ENCODE peak calls at places on chromosomes 12 and 14, in six cellular contexts. One of them, this sample, is unnamed.
A peak's percentile ranks its signal among the peaks of the same experiment; 100 is the strongest.

GRCh38 chr12:44852483-44852882 is 23.6 kb downstream of the NELL2 start:
- DNase-seq in cardiac fibroblast: no peak
- DNase-seq in PC-9: no peak
- DNase-seq in uterus: no peak
- DNase-seq in mammary epithelial cell: no peak
- DNase-seq in vagina: no peak
- DNase-seq in this sample: no peak

GRCh38 chr12:47141459-47141858 is 61.7 kb upstream of the AMIGO2 start:
- DNase-seq in cardiac fibroblast: no peak
- DNase-seq in PC-9: no peak
- DNase-seq in uterus: no peak
- DNase-seq in mammary epithelial cell: peak; percentile 51
- DNase-seq in vagina: no peak
- DNase-seq in this sample: no peak

GRCh38 chr14:94478420-94478819 is 2.4 kb upstream of the SERPINA9 start:
- DNase-seq in cardiac fibroblast: no peak
- DNase-seq in PC-9: no peak
- DNase-seq in uterus: no peak
- DNase-seq in mammary epithelial cell: no peak
- DNase-seq in vagina: no peak
- DNase-seq in this sample: no peak

GRCh38 chr12:130127527-130127908 is 34.7 kb upstream of the FZD10 start:
- DNase-seq in cardiac fibroblast: no peak
- DNase-seq in PC-9: no peak
- DNase-seq in uterus: peak; percentile 57
- DNase-seq in mammary epithelial cell: no peak
- DNase-seq in vagina: no peak
- DNase-seq in this sample: no peak

GRCh38 chr12:116276433-116277216 is 868 bp downstream of the MED13L start:
- DNase-seq in cardiac fibroblast: peak; percentile 66
- DNase-seq in PC-9: peak; percentile 58
- DNase-seq in uterus: peak; percentile 73
- DNase-seq in mammary epithelial cell: peak; percentile 69
- DNase-seq in vagina: no peak
- DNase-seq in this sample: no peak

GRCh38 chr14:37658174-37658573 is 62.7 kb downstream of the TTC6 start:
- DNase-seq in cardiac fibroblast: no peak
- DNase-seq in PC-9: no peak
- DNase-seq in uterus: no peak
- DNase-seq in mammary epithelial cell: no peak
- DNase-seq in vagina: no peak
- DNase-seq in this sample: no peak

GRCh38 chr14:34804933-34805332 is 70.2 kb downstream of the BAZ1A start:
- DNase-seq in cardiac fibroblast: no peak
- DNase-seq in PC-9: no peak
- DNase-seq in uterus: no peak
- DNase-seq in mammary epithelial cell: no peak
- DNase-seq in vagina: no peak
- DNase-seq in this sample: no peak

GRCh38 chr12:18864900-18865561 is 127.1 kb downstream of the CAPZA3 start:
- DNase-seq in cardiac fibroblast: peak; percentile 60
- DNase-seq in PC-9: peak; percentile 12
- DNase-seq in uterus: no peak
- DNase-seq in mammary epithelial cell: peak; percentile 82
- DNase-seq in vagina: no peak
- DNase-seq in this sample: no peak

GRCh38 chr12:2581293-2582045 is 213.3 kb upstream of the FKBP4 start:
- DNase-seq in cardiac fibroblast: no peak
- DNase-seq in PC-9: no peak
- DNase-seq in uterus: no peak
- DNase-seq in mammary epithelial cell: no peak
- DNase-seq in vagina: no peak
- DNase-seq in this sample: no peak

GRCh38 chr12:78236264-78236663 is 405.6 kb downstream of the NAV3 start:
- DNase-seq in cardiac fibroblast: peak; percentile 10
- DNase-seq in PC-9: no peak
- DNase-seq in uterus: no peak
- DNase-seq in mammary epithelial cell: no peak
- DNase-seq in vagina: no peak
- DNase-seq in this sample: no peak

GRCh38 chr12:133156125-133156690 is 25.1 kb upstream of the ZNF268 start:
- DNase-seq in cardiac fibroblast: peak; percentile 4
- DNase-seq in PC-9: no peak
- DNase-seq in uterus: no peak
- DNase-seq in mammary epithelial cell: no peak
- DNase-seq in vagina: no peak
- DNase-seq in this sample: no peak

GRCh38 chr12:78062781-78063180 is 232.1 kb downstream of the NAV3 start:
- DNase-seq in cardiac fibroblast: peak; percentile 87
- DNase-seq in PC-9: peak; percentile 14
- DNase-seq in uterus: peak; percentile 28
- DNase-seq in mammary epithelial cell: peak; percentile 56
- DNase-seq in vagina: no peak
- DNase-seq in this sample: peak; percentile 34

GRCh38 chr12:6372403-6373003 is 2.9 kb downstream of the SCNN1A start:
- DNase-seq in cardiac fibroblast: peak; percentile 82
- DNase-seq in PC-9: peak; percentile 92
- DNase-seq in uterus: no peak
- DNase-seq in mammary epithelial cell: peak; percentile 92
- DNase-seq in vagina: no peak
- DNase-seq in this sample: no peak

GRCh38 chr12:98745578-98746391 is 100.7 kb downstream of the APAF1 start:
- DNase-seq in cardiac fibroblast: peak; percentile 9
- DNase-seq in PC-9: no peak
- DNase-seq in uterus: peak; percentile 18
- DNase-seq in mammary epithelial cell: no peak
- DNase-seq in vagina: no peak
- DNase-seq in this sample: no peak

GRCh38 chr12:109927622-109928021 is 27.5 kb downstream of the TCHP start:
- DNase-seq in cardiac fibroblast: peak; percentile 70
- DNase-seq in PC-9: peak; percentile 25
- DNase-seq in uterus: no peak
- DNase-seq in mammary epithelial cell: no peak
- DNase-seq in vagina: no peak
- DNase-seq in this sample: no peak
- TF ChIP-seq CTCF in cardiac fibroblast: peak; percentile 89
- TF ChIP-seq CTCF in PC-9: peak; percentile 75
- TF ChIP-seq CTCF in uterus: peak; percentile 21
- TF ChIP-seq CTCF in mammary epithelial cell: peak; percentile 84
- TF ChIP-seq CTCF in vagina: no peak
- TF ChIP-seq CTCF in this sample: peak; percentile 74

GRCh38 chr12:22624573-22624907 is 431 bp upstream of the ETNK1 start:
- DNase-seq in cardiac fibroblast: no peak
- DNase-seq in PC-9: no peak
- DNase-seq in uterus: no peak
- DNase-seq in mammary epithelial cell: no peak
- DNase-seq in vagina: no peak
- DNase-seq in this sample: no peak
- H3K4me3 ChIP-seq in cardiac fibroblast: peak overlapping the region; percentile 99
- H3K4me3 ChIP-seq in PC-9: peak overlapping the region; percentile 98
- H3K4me3 ChIP-seq in uterus: peak overlapping the region; percentile 94
- H3K4me3 ChIP-seq in mammary epithelial cell: peak overlapping the region; percentile 30
- H3K4me3 ChIP-seq in vagina: peak overlapping the region; percentile 78
- H3K4me3 ChIP-seq in this sample: peak overlapping the region; percentile 99

GRCh38 chr12:109811624-109811995 is 21.6 kb downstream of the TRPV4 start:
- DNase-seq in cardiac fibroblast: no peak
- DNase-seq in PC-9: no peak
- DNase-seq in uterus: no peak
- DNase-seq in mammary epithelial cell: no peak
- DNase-seq in vagina: no peak
- DNase-seq in this sample: no peak
- TF ChIP-seq CTCF in cardiac fibroblast: peak; percentile 12
- TF ChIP-seq CTCF in PC-9: peak; percentile 29
- TF ChIP-seq CTCF in uterus: no peak
- TF ChIP-seq CTCF in mammary epithelial cell: peak; percentile 15
- TF ChIP-seq CTCF in vagina: no peak
- TF ChIP-seq CTCF in this sample: no peak

GRCh38 chr14:55274760-55275159 is 3.5 kb downstream of the FBXO34 start:
- DNase-seq in cardiac fibroblast: peak; percentile 57
- DNase-seq in PC-9: no peak
- DNase-seq in uterus: no peak
- DNase-seq in mammary epithelial cell: peak; percentile 9
- DNase-seq in vagina: no peak
- DNase-seq in this sample: no peak

GRCh38 chr14:55272922-55273321 is 1.7 kb downstream of the FBXO34 start:
- DNase-seq in cardiac fibroblast: no peak
- DNase-seq in PC-9: no peak
- DNase-seq in uterus: no peak
- DNase-seq in mammary epithelial cell: no peak
- DNase-seq in vagina: no peak
- DNase-seq in this sample: no peak

GRCh38 chr14:55272415-55272786 is 1.2 kb downstream of the FBXO34 start:
- DNase-seq in cardiac fibroblast: no peak
- DNase-seq in PC-9: no peak
- DNase-seq in uterus: no peak
- DNase-seq in mammary epithelial cell: no peak
- DNase-seq in vagina: no peak
- DNase-seq in this sample: no peak

GRCh38 chr14:55271572-55272414 is 572 bp downstream of the FBXO34 start:
- DNase-seq in cardiac fibroblast: peak; percentile 83
- DNase-seq in PC-9: peak; percentile 50
- DNase-seq in uterus: peak; percentile 64
- DNase-seq in mammary epithelial cell: peak; percentile 73
- DNase-seq in vagina: no peak
- DNase-seq in this sample: peak; percentile 41

GRCh38 chr14:55274144-55274543 is 2.9 kb downstream of the FBXO34 start:
- DNase-seq in cardiac fibroblast: no peak
- DNase-seq in PC-9: no peak
- DNase-seq in uterus: no peak
- DNase-seq in mammary epithelial cell: no peak
- DNase-seq in vagina: no peak
- DNase-seq in this sample: no peak
- H3K4me3 ChIP-seq in cardiac fibroblast: no peak overlapping the region
- H3K4me3 ChIP-seq in PC-9: no peak overlapping the region
- H3K4me3 ChIP-seq in uterus: no peak overlapping the region
- H3K4me3 ChIP-seq in mammary epithelial cell: peak overlapping the region; percentile 10
- H3K4me3 ChIP-seq in vagina: no peak overlapping the region
- H3K4me3 ChIP-seq in this sample: no peak overlapping the region

DNA sequence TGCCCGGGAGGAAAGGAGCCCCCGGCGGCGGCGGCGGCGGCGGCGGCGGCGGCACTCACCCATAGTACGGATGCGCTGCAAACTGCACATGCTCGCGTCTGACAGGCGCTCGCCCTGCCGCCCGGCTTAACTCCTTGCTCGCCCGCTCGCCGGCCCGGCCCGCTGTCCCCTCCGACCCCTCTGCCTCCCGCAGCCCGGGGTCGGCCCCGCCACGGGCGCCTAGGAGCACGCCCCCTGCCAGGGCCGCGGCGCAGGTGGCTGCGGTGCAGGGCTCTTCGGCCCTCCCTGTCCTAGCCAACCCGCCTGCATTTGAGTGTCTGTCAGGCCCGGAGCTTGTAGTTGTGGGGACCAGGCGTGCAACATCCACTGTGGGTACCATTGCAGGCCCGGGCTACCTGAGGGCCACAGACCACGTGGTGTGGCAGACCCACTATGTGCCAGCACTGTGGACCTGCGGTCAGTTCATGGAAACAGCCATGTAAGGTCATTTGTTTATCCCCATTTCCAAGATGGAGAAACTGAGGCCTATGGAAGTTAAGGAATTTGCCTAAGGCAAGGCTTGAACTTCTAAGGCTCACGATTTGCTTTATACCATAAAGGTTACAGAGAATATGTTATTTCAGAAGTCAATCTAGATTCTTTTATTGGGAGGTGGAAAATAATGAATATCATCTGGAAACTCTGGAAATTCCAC is 17.6 kb upstream of the PLEKHH1 start:
- DNase-seq in cardiac fibroblast: no peak
- DNase-seq in PC-9: peak; percentile 20
- DNase-seq in uterus: no peak
- DNase-seq in mammary epithelial cell: no peak
- DNase-seq in vagina: no peak
- DNase-seq in this sample: no peak
- TF ChIP-seq CTCF in cardiac fibroblast: no peak
- TF ChIP-seq CTCF in PC-9: no peak
- TF ChIP-seq CTCF in uterus: no peak
- TF ChIP-seq CTCF in mammary epithelial cell: no peak
- TF ChIP-seq CTCF in vagina: no peak
- TF ChIP-seq CTCF in this sample: no peak

DNA sequence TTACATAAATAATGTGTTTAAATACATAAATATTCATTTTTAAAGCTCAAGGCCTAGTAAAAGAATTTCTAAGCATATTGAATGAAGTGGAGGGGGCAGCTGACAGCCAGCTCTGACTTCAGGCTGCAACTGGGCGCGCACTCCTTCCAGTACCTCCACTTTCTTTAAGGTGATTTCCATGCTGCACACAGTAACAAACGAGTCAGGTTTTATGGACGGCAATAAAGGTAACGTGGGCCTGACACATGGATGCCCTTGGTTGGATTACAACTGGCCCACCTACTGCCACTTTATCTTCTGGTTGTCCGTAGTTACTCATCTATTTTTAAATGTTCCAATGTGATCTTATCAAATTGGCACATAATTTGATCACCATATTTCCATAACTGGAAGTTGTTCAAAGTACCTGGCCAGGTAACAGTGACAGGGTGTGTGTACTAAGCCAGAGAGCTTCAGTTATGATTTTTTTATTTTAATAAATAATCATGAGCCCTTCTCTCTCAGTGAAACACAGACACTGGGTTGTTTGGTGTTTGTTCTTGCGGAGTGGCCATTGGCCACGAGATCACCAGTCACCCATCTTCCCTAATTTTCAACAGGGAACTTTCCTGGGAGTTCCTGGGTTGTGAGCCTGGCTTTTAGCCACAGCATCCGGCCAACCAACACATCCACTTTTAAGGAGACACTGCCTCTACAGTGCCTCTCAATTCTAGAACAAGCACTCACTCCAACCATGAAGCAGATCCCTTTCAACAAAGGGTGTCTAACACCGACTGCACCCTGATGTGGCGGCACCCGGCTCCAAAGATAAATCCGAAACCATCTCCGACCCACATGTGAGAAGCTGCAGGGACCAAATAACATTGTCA is 50.2 kb downstream of the FOXN3 start:
- DNase-seq in cardiac fibroblast: no peak
- DNase-seq in PC-9: no peak
- DNase-seq in uterus: no peak
- DNase-seq in mammary epithelial cell: no peak
- DNase-seq in vagina: no peak
- DNase-seq in this sample: no peak
- H3K4me3 ChIP-seq in cardiac fibroblast: no peak overlapping the region
- H3K4me3 ChIP-seq in PC-9: no peak overlapping the region
- H3K4me3 ChIP-seq in uterus: no peak overlapping the region
- H3K4me3 ChIP-seq in mammary epithelial cell: no peak overlapping the region
- H3K4me3 ChIP-seq in vagina: no peak overlapping the region
- H3K4me3 ChIP-seq in this sample: no peak overlapping the region

DNA sequence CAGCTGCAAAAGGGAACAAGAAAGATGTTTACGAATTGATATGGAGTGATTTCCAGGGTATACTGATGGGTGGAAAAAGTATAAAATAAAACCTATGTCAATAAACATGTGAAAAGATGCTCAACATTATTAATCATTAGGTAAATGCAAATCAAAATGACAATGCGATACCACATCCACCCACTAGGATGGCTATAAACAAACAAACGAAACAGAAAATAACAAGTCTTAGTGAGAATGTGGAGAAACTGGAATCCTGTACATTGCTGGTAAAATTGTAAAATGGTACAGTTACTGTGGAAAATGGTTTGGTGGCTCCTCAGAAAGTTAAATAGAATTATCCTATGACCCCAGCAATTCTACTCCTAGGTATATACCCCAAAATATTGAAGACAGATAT is 9.5 kb upstream of the BEST3 start:
- DNase-seq in cardiac fibroblast: no peak
- DNase-seq in PC-9: no peak
- DNase-seq in uterus: no peak
- DNase-seq in mammary epithelial cell: no peak
- DNase-seq in vagina: no peak
- DNase-seq in this sample: no peak
- TF ChIP-seq CTCF in cardiac fibroblast: no peak
- TF ChIP-seq CTCF in PC-9: peak; percentile 52
- TF ChIP-seq CTCF in uterus: no peak
- TF ChIP-seq CTCF in mammary epithelial cell: peak; percentile 14
- TF ChIP-seq CTCF in vagina: no peak
- TF ChIP-seq CTCF in this sample: no peak

This sample was measured in LNCaP clone FGC.